ENCODE peak calls at places on chromosome 11, in four cellular contexts. K is EL; M is cardiac fibroblast; S is activated naive CD8-positive, alpha-beta T cell treated with anti-CD3 and anti-CD28 coated beads, Interleukin-2, amount 50 U/mL, for 24 hours. E is an unnamed sample.

GRCh38 chr11:112871909-112872511 is 89.2 kb upstream of the NCAM1 start:
- DNase-seq in K (no peak), M (no peak), S (no peak), E (no peak)

GRCh38 chr11:12433571-12434061 is 56.2 kb downstream of the PARVA start:
- DNase-seq in K (peak; percentile 86), M (peak; percentile 66), S (no peak), E (peak; percentile 91)

GRCh38 chr11:70568504-70569172 is 170.3 kb downstream of the CTTN start:
- DNase-seq in K (peak; percentile 38), M (peak; percentile 73), S (no peak), E (peak; percentile 61)

GRCh38 chr11:134244593-134244992 is 8.6 kb downstream of the THYN1 start:
- DNase-seq in K (peak; percentile 15), M (peak; percentile 45), S (no peak), E (no peak)

GRCh38 chr11:57568330-57568766 is 876 bp upstream of the UBE2L6 start:
- DNase-seq in K (peak; percentile 80), M (peak; percentile 82), S (peak; percentile 94), E (peak; percentile 72)

GRCh38 chr11:78688460-78688859 is 113.8 kb upstream of the NARS2 start:
- DNase-seq in K (no peak), M (no peak), S (no peak), E (no peak)

GRCh38 chr11:45176996-45177395 is 30.6 kb downstream of the PRDM11 start:
- DNase-seq in K (no peak), M (no peak), S (no peak), E (no peak)

GRCh38 chr11:65277878-65278277 is 16.1 kb downstream of the POLA2 start:
- DNase-seq in K (no peak), M (no peak), S (no peak), E (no peak)

GRCh38 chr11:66020618-66021357 is 5.5 kb downstream of the CATSPER1 start:
- DNase-seq in K (peak; percentile 91), M (peak; percentile 69), S (peak; percentile 29), E (peak; percentile 88)